ENCODE peak calls at places on chromosomes 6 and 20, in eight cellular contexts. F is A549, T is Peyer's patch, B is adrenal gland, G is IMR-90, M is right lobe of liver, H is heart left ventricle, Y is breast epithelium. K is an unnamed sample. For H3K9me3, the result is how much of the 10 kb centered on the place peaks cover.

GRCh38 chr20:18727032-18727508 is 86.5 kb upstream of the SCP2D1 start:
- DNase-seq in B (no peak), F (no peak), H (no peak), G (no peak), Y (no peak), M (no peak), T (peak), K (no peak)

GRCh38 chr6:116060572-116061283 is at the start of gene FRK:
- DNase-seq in B (no peak), T (no peak), G (peak), H (peak), Y (no peak), F (peak), M (peak), K (no peak)

GRCh38 chr6:111888928-111889696 is 15.9 kb upstream of the FYN start:
- DNase-seq in Y (no peak), M (no peak), T (no peak), B (no peak), G (peak), H (peak), F (no peak), K (no peak)

GRCh38 chr20:34299925-34300806 is 3.0 kb downstream of the AHCY start:
- DNase-seq in Y (no peak), M (peak), F (no peak), G (peak), H (no peak), T (no peak), B (no peak), K (no peak)

GRCh38 chr6:25022140-25022553 is 86.4 kb upstream of the RIPOR2 start:
- DNase-seq in B (no peak), Y (no peak), T (no peak), H (no peak), G (peak), F (no peak), M (no peak), K (no peak)

GRCh38 chr6:45684476-45684875 is 306.7 kb upstream of the SUPT3H start:
- DNase-seq in G (no peak), T (no peak), Y (no peak), M (no peak), B (no peak), H (no peak), F (no peak), K (no peak)

GRCh38 chr6:17352302-17352701 is 41.1 kb upstream of the CAP2 start:
- DNase-seq in B (no peak), F (no peak), M (no peak), H (no peak), G (peak), Y (no peak), T (no peak), K (no peak)

GRCh38 chr6:75157336-75157735 is 48.5 kb downstream of the COL12A1 start:
- DNase-seq in H (no peak), M (no peak), F (no peak), T (no peak), G (no peak), Y (no peak), B (no peak), K (no peak)

GRCh38 chr6:111601875-111602274 is 3.8 kb downstream of the TRAF3IP2 start:
- DNase-seq in H (peak), M (no peak), F (no peak), Y (no peak), T (no peak), G (peak), B (peak), K (no peak)

GRCh38 chr6:938271-939046 is 245.5 kb upstream of the EXOC2 start:
- DNase-seq in F (no peak), T (no peak), G (no peak), H (no peak), Y (no peak), B (no peak), M (no peak), K (no peak)

GRCh38 chr6:149852180-149852579 is 12.0 kb downstream of the LRP11 start:
- DNase-seq in T (no peak), B (no peak), G (peak), Y (no peak), F (no peak), M (no peak), H (no peak), K (no peak)

GRCh38 chr20:14264869-14265268 is 72.5 kb downstream of the FLRT3 start:
- DNase-seq in Y (no peak), H (no peak), G (peak), F (peak), M (no peak), B (no peak), T (no peak), K (no peak)

GRCh38 chr6:147054158-147054557 is 150.1 kb upstream of the STXBP5 start:
- DNase-seq in H (no peak), M (no peak), B (no peak), Y (no peak), T (no peak), G (no peak), F (no peak), K (no peak)

GRCh38 chr6:166145751-166146150 is 21.9 kb downstream of the TBXT start:
- DNase-seq in Y (no peak), G (no peak), T (no peak), F (no peak), M (no peak), H (no peak), B (no peak), K (no peak)

GRCh38 chr6:143110572-143110971 is 49.9 kb downstream of the AIG1 start:
- DNase-seq in F (no peak), G (peak), Y (no peak), M (no peak), T (no peak), H (no peak), B (no peak), K (no peak)

GRCh38 chr6:153059757-153060156 is 57.2 kb upstream of the MTRF1L start:
- DNase-seq in T (no peak), G (no peak), M (no peak), Y (no peak), H (no peak), B (no peak), F (no peak), K (no peak)

GRCh38 chr6:133130863-133131262 is 110.3 kb upstream of the EYA4 start:
- DNase-seq in B (peak), F (peak), M (peak), T (no peak), H (peak), Y (no peak), G (peak), K (no peak)

GRCh38 chr6:33895296-33895695 is 91.5 kb upstream of the MLN start:
- DNase-seq in G (no peak), F (no peak), T (no peak), Y (no peak), H (no peak), M (no peak), B (no peak), K (no peak)

GRCh38 chr6:3318226-3318625 is 59.5 kb downstream of the PSMG4 start:
- DNase-seq in G (no peak), H (no peak), M (no peak), Y (no peak), T (no peak), B (no peak), F (no peak), K (no peak)

GRCh38 chr6:136511921-136512320 is 38.3 kb downstream of the MAP7 start:
- DNase-seq in Y (no peak), M (peak), G (no peak), H (no peak), T (no peak), F (no peak), B (peak), K (no peak)

GRCh38 chr20:63688234-63689045 is 8.0 kb upstream of the TNFRSF6B start:
- DNase-seq in Y (no peak), M (no peak), T (no peak), F (no peak), G (no peak), H (no peak), B (no peak), K (no peak)

GRCh38 chr20:64099880-64100565 is 7.3 kb downstream of the NPBWR2 start:
- DNase-seq in T (no peak), F (no peak), H (no peak), M (no peak), Y (no peak), G (no peak), B (no peak), K (no peak)

GRCh38 chr20:53077373-53078205 is 105.4 kb downstream of the TSHZ2 start:
- DNase-seq in H (no peak), Y (no peak), F (no peak), M (peak), T (no peak), G (no peak), B (peak), K (no peak)

GRCh38 chr6:161273752-161274487 is at the start of gene AGPAT4:
- DNase-seq in F (peak), B (peak), H (peak), G (peak), M (no peak), T (peak), Y (no peak), K (no peak)

GRCh38 chr6:161272600-161273355 is 1.1 kb downstream of the AGPAT4 start:
- DNase-seq in F (no peak), G (peak), T (no peak), B (peak), Y (no peak), M (no peak), H (no peak), K (no peak)

GRCh38 chr6:161271343-161272019 is 2.4 kb downstream of the AGPAT4 start:
- DNase-seq in T (no peak), G (no peak), M (no peak), Y (no peak), F (no peak), H (no peak), B (no peak), K (no peak)

GRCh38 chr6:161274488-161274858 is 612 bp upstream of the AGPAT4 start:
- DNase-seq in G (no peak), T (no peak), Y (no peak), B (no peak), F (no peak), M (no peak), H (no peak), K (no peak)

GRCh38 chr6:161273356-161273751 is 507 bp downstream of the AGPAT4 start:
- DNase-seq in H (no peak), F (no peak), T (no peak), Y (no peak), B (peak), M (no peak), G (peak), K (no peak)
- H3K9me3 ChIP-seq in H (under half), F (under half), T (under half), Y (under half), B (under half), M (under half), G (under half), K (under half)

GRCh38 chr6:139534472-139535115 is 160.1 kb upstream of the CITED2 start:
- DNase-seq in T (no peak), B (no peak), G (no peak), F (no peak), M (no peak), Y (no peak), H (no peak), K (no peak)
- TF ChIP-seq POLR2A in T (no peak), B (no peak), G (no peak), F (no peak), M (no peak), Y (no peak), H (no peak), K (no peak)

DNA sequence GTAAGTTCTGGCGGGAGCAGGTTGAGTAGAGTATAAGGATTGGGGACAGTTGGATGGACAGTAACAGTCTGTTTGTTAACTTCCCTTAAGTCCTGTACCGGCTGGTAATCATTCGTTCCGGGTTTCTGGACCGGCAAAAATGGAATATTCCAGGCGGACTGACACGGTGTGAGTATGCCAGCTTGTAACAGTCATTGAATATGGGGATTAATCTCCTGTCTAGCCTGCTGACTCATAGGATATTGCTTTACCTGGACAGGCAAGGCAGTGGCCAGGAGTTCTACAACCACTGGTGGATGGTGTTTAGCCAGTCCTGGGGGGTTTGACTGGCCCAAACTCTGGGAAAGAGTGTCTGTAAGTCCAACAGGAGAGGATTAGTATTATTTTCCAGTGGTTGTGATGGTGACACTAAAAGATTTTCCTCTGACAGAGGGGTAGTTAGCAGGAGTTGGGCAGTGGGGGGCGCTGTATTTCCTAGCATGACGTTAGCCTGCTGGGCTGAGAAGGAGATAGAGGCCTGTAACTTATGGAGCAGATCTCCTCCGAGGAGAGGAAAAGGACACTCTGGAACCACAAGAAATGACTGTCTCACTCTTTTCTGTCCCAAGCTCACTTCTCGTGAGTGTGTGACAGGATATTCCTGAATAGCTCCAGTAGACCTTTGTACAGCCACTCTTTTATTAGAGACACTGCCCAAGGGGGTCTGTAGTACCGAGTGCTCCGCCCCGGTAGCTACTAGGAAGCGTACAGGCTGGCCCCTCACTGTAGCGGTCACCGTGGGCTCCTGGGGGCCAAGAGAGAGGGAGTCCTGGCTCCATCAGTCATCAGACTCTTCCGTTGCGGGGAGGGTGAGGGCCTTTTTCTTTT is 152.2 kb downstream of the TRIM27 start:
- DNase-seq in F (no peak), G (no peak), B (no peak), M (no peak), Y (no peak), H (no peak), T (no peak), K (no peak)
- H3K9me3 ChIP-seq in F (under half), G (under half), B (under half), M (under half), Y (under half), H (under half), T (under half), K (under half)

DNA sequence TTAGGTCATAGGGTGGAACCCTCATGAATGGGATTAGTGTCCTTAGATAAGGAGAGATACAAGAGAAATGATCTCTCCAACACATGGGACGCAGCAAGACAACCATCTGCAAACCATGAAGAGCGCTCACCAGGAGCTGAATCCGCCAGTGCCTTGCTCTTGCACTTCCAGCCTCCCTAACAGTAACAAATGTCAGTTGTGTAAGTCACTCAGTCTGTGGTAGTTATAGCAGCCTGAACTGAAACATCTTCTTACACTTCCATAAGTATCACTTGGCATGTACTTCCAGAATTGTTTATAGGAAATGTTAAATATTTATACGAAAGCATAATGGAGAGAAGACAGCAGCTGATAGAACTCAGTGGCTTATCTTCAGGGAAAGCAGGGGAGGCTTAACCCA is 49.4 kb downstream of the GCLC start:
- DNase-seq in G (peak), F (no peak), T (no peak), M (no peak), Y (no peak), H (no peak), B (no peak), K (no peak)
- TF ChIP-seq POLR2A in G (no peak), F (no peak), T (no peak), M (no peak), Y (no peak), H (no peak), B (no peak), K (no peak)

K was measured in esophagus squamous epithelium.